ENCODE peak calls at places on chromosomes 4 and X, in eight cellular contexts. One of them, this sample, is unnamed.

GRCh38 chr4:124717101-124717500 is 4.6 kb upstream of the ANKRD50 start:
- DNase-seq in bronchial epithelial cell: no peak
- DNase-seq in BJ: no peak
- DNase-seq in A549: no peak
- DNase-seq in dorsolateral prefrontal cortex: no peak
- DNase-seq in tibial nerve: no peak
- DNase-seq in AG10803: no peak
- DNase-seq in cardiac fibroblast: no peak
- DNase-seq in this sample: no peak

GRCh38 chr4:145639281-145639680 is 20.1 kb downstream of the MMAA start:
- DNase-seq in dorsolateral prefrontal cortex: no peak
- DNase-seq in bronchial epithelial cell: no peak
- DNase-seq in A549: no peak
- DNase-seq in BJ: no peak
- DNase-seq in tibial nerve: no peak
- DNase-seq in cardiac fibroblast: no peak
- DNase-seq in AG10803: no peak
- DNase-seq in this sample: no peak

GRCh38 chr4:163109967-163110366 is 56.7 kb downstream of the NAF1 start:
- DNase-seq in bronchial epithelial cell: no peak
- DNase-seq in cardiac fibroblast: no peak
- DNase-seq in A549: no peak
- DNase-seq in BJ: no peak
- DNase-seq in dorsolateral prefrontal cortex: no peak
- DNase-seq in AG10803: no peak
- DNase-seq in tibial nerve: no peak
- DNase-seq in this sample: no peak

GRCh38 chr4:67292649-67293048 is 252.7 kb downstream of the CENPC start:
- DNase-seq in dorsolateral prefrontal cortex: no peak
- DNase-seq in cardiac fibroblast: peak
- DNase-seq in bronchial epithelial cell: no peak
- DNase-seq in tibial nerve: no peak
- DNase-seq in A549: no peak
- DNase-seq in BJ: no peak
- DNase-seq in AG10803: no peak
- DNase-seq in this sample: no peak

GRCh38 chr4:137198791-137199190 is 333.5 kb downstream of the PCDH18 start:
- DNase-seq in tibial nerve: no peak
- DNase-seq in BJ: no peak
- DNase-seq in AG10803: no peak
- DNase-seq in bronchial epithelial cell: no peak
- DNase-seq in cardiac fibroblast: no peak
- DNase-seq in dorsolateral prefrontal cortex: no peak
- DNase-seq in A549: no peak
- DNase-seq in this sample: no peak

GRCh38 chr4:142549248-142549647 is 296.9 kb downstream of the INPP4B start:
- DNase-seq in tibial nerve: no peak
- DNase-seq in cardiac fibroblast: no peak
- DNase-seq in A549: peak
- DNase-seq in AG10803: no peak
- DNase-seq in bronchial epithelial cell: peak
- DNase-seq in BJ: no peak
- DNase-seq in dorsolateral prefrontal cortex: no peak
- DNase-seq in this sample: no peak

GRCh38 chr4:19987746-19988145 is 264.0 kb upstream of the SLIT2 start:
- DNase-seq in dorsolateral prefrontal cortex: no peak
- DNase-seq in AG10803: peak
- DNase-seq in A549: no peak
- DNase-seq in cardiac fibroblast: peak
- DNase-seq in BJ: peak
- DNase-seq in bronchial epithelial cell: peak
- DNase-seq in tibial nerve: no peak
- DNase-seq in this sample: peak

GRCh38 chr4:13511101-13511500 is 27.0 kb upstream of the RAB28 start:
- DNase-seq in cardiac fibroblast: no peak
- DNase-seq in AG10803: no peak
- DNase-seq in dorsolateral prefrontal cortex: no peak
- DNase-seq in BJ: no peak
- DNase-seq in A549: no peak
- DNase-seq in tibial nerve: no peak
- DNase-seq in bronchial epithelial cell: peak
- DNase-seq in this sample: no peak

GRCh38 chr4:184473515-184474260 is 662 bp downstream of the IRF2 start:
- DNase-seq in cardiac fibroblast: peak
- DNase-seq in AG10803: peak
- DNase-seq in BJ: no peak
- DNase-seq in tibial nerve: no peak
- DNase-seq in A549: peak
- DNase-seq in dorsolateral prefrontal cortex: no peak
- DNase-seq in bronchial epithelial cell: no peak
- DNase-seq in this sample: no peak

GRCh38 chrX:119228506-119229290 is 7.4 kb upstream of the PGRMC1 start:
- DNase-seq in tibial nerve: no peak
- DNase-seq in dorsolateral prefrontal cortex: no peak
- DNase-seq in BJ: peak
- DNase-seq in bronchial epithelial cell: peak
- DNase-seq in AG10803: peak
- DNase-seq in cardiac fibroblast: peak
- DNase-seq in A549: peak
- DNase-seq in this sample: peak

GRCh38 chr4:185797596-185797995 is 14.4 kb downstream of the SORBS2 start:
- DNase-seq in cardiac fibroblast: no peak
- DNase-seq in A549: no peak
- DNase-seq in AG10803: no peak
- DNase-seq in dorsolateral prefrontal cortex: no peak
- DNase-seq in bronchial epithelial cell: no peak
- DNase-seq in BJ: no peak
- DNase-seq in tibial nerve: no peak
- DNase-seq in this sample: no peak

GRCh38 chr4:54392459-54392858 is 163.4 kb downstream of the PDGFRA start:
- DNase-seq in cardiac fibroblast: no peak
- DNase-seq in A549: no peak
- DNase-seq in tibial nerve: no peak
- DNase-seq in bronchial epithelial cell: peak
- DNase-seq in BJ: no peak
- DNase-seq in AG10803: no peak
- DNase-seq in dorsolateral prefrontal cortex: no peak
- DNase-seq in this sample: no peak

GRCh38 chr4:125313497-125313896 is 1.3 kb upstream of the FAT4 start:
- DNase-seq in dorsolateral prefrontal cortex: no peak
- DNase-seq in A549: peak
- DNase-seq in cardiac fibroblast: peak
- DNase-seq in bronchial epithelial cell: peak
- DNase-seq in AG10803: peak
- DNase-seq in BJ: peak
- DNase-seq in tibial nerve: no peak
- DNase-seq in this sample: peak

GRCh38 chr4:128600996-128601857 is 208.3 kb upstream of the JADE1 start:
- DNase-seq in A549: peak
- DNase-seq in AG10803: peak
- DNase-seq in tibial nerve: peak
- DNase-seq in BJ: peak
- DNase-seq in dorsolateral prefrontal cortex: no peak
- DNase-seq in cardiac fibroblast: peak
- DNase-seq in bronchial epithelial cell: peak
- DNase-seq in this sample: peak

GRCh38 chrX:84046403-84046984 is 141.5 kb downstream of the RPS6KA6 start:
- DNase-seq in BJ: no peak
- DNase-seq in dorsolateral prefrontal cortex: no peak
- DNase-seq in cardiac fibroblast: peak
- DNase-seq in A549: peak
- DNase-seq in tibial nerve: no peak
- DNase-seq in AG10803: peak
- DNase-seq in bronchial epithelial cell: peak
- DNase-seq in this sample: no peak

DNA sequence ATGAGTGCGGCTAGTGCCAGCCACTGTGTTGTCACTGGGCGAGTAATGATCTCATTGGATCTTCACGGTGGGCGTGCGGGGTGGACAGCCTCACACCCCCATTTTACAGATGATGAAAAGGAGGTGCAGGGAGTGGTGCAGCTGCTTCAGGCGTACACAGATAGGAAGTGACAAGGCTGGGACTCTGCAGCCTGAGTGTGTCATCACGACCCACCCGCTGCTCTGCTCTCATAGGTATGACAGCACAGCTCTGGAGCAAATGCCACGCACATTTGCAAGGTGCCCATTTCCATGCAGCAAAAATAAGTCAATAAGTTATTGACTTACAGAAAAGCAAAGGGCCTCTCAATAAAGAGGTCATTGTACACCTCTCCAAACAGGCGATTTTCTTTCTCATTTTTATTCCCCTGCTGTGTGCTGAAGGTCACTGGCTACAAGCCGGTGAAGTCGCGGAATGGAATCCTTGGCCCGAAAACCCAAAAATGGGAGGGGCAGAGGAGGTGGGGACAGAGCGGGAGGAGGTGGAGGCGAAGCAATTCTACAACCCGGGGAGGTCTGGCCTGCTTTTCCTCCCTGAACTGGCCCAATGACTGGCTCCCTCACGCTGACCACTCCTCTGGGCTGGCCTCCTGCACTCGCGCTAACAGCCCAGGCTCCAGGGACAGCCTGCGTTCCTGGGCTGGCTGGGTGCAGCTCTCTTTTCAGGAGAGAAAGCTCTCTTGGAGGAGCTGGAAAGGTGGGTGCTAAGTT is at the start of gene SOD3:
- DNase-seq in tibial nerve: peak
- DNase-seq in AG10803: peak
- DNase-seq in A549: no peak
- DNase-seq in bronchial epithelial cell: peak
- DNase-seq in dorsolateral prefrontal cortex: no peak
- DNase-seq in cardiac fibroblast: peak
- DNase-seq in BJ: peak
- DNase-seq in this sample: peak
- H3K4me3 ChIP-seq in tibial nerve: peak
- H3K4me3 ChIP-seq in AG10803: peak
- H3K4me3 ChIP-seq in A549: no peak
- H3K4me3 ChIP-seq in bronchial epithelial cell: no peak
- H3K4me3 ChIP-seq in dorsolateral prefrontal cortex: peak
- H3K4me3 ChIP-seq in cardiac fibroblast: peak
- H3K4me3 ChIP-seq in BJ: peak
- H3K4me3 ChIP-seq in this sample: peak

GRCh38 chr4:154024097-154024496 is 235.2 kb upstream of the SFRP2 start:
- DNase-seq in cardiac fibroblast: no peak
- DNase-seq in AG10803: no peak
- DNase-seq in BJ: no peak
- DNase-seq in A549: no peak
- DNase-seq in tibial nerve: no peak
- DNase-seq in dorsolateral prefrontal cortex: no peak
- DNase-seq in bronchial epithelial cell: no peak
- DNase-seq in this sample: no peak
- TF ChIP-seq CTCF in cardiac fibroblast: peak
- TF ChIP-seq CTCF in AG10803: peak
- TF ChIP-seq CTCF in BJ: no peak
- TF ChIP-seq CTCF in A549: no peak
- TF ChIP-seq CTCF in tibial nerve: no peak
- TF ChIP-seq CTCF in dorsolateral prefrontal cortex: no peak
- TF ChIP-seq CTCF in bronchial epithelial cell: no peak
- TF ChIP-seq CTCF in this sample: peak

GRCh38 chr4:122733805-122734155 is 1.3 kb downstream of the BBS12 start:
- DNase-seq in cardiac fibroblast: no peak
- DNase-seq in AG10803: no peak
- DNase-seq in bronchial epithelial cell: no peak
- DNase-seq in A549: no peak
- DNase-seq in tibial nerve: no peak
- DNase-seq in BJ: no peak
- DNase-seq in dorsolateral prefrontal cortex: no peak
- DNase-seq in this sample: no peak
- H3K4me3 ChIP-seq in cardiac fibroblast: peak
- H3K4me3 ChIP-seq in AG10803: peak
- H3K4me3 ChIP-seq in bronchial epithelial cell: no peak
- H3K4me3 ChIP-seq in A549: peak
- H3K4me3 ChIP-seq in tibial nerve: no peak
- H3K4me3 ChIP-seq in BJ: peak
- H3K4me3 ChIP-seq in dorsolateral prefrontal cortex: no peak
- H3K4me3 ChIP-seq in this sample: no peak

GRCh38 chr4:3074846-3075651 is 568 bp downstream of the HTT start:
- DNase-seq in dorsolateral prefrontal cortex: no peak
- DNase-seq in AG10803: peak
- DNase-seq in tibial nerve: no peak
- DNase-seq in A549: peak
- DNase-seq in BJ: no peak
- DNase-seq in bronchial epithelial cell: peak
- DNase-seq in cardiac fibroblast: peak
- DNase-seq in this sample: no peak

GRCh38 chr4:3074078-3074845 is at the start of the genes HTT and HTT-AS:
- DNase-seq in tibial nerve: peak
- DNase-seq in bronchial epithelial cell: peak
- DNase-seq in AG10803: peak
- DNase-seq in BJ: peak
- DNase-seq in dorsolateral prefrontal cortex: peak
- DNase-seq in cardiac fibroblast: peak
- DNase-seq in A549: peak
- DNase-seq in this sample: peak

GRCh38 chr4:3071811-3072210 is 2.5 kb downstream of the HTT-AS start:
- DNase-seq in BJ: no peak
- DNase-seq in dorsolateral prefrontal cortex: no peak
- DNase-seq in tibial nerve: no peak
- DNase-seq in bronchial epithelial cell: no peak
- DNase-seq in A549: no peak
- DNase-seq in cardiac fibroblast: no peak
- DNase-seq in AG10803: peak
- DNase-seq in this sample: no peak

GRCh38 chr4:3075652-3075981 is 1.1 kb downstream of the HTT start:
- DNase-seq in AG10803: no peak
- DNase-seq in dorsolateral prefrontal cortex: no peak
- DNase-seq in tibial nerve: no peak
- DNase-seq in bronchial epithelial cell: no peak
- DNase-seq in A549: no peak
- DNase-seq in cardiac fibroblast: no peak
- DNase-seq in BJ: no peak
- DNase-seq in this sample: no peak

DNA sequence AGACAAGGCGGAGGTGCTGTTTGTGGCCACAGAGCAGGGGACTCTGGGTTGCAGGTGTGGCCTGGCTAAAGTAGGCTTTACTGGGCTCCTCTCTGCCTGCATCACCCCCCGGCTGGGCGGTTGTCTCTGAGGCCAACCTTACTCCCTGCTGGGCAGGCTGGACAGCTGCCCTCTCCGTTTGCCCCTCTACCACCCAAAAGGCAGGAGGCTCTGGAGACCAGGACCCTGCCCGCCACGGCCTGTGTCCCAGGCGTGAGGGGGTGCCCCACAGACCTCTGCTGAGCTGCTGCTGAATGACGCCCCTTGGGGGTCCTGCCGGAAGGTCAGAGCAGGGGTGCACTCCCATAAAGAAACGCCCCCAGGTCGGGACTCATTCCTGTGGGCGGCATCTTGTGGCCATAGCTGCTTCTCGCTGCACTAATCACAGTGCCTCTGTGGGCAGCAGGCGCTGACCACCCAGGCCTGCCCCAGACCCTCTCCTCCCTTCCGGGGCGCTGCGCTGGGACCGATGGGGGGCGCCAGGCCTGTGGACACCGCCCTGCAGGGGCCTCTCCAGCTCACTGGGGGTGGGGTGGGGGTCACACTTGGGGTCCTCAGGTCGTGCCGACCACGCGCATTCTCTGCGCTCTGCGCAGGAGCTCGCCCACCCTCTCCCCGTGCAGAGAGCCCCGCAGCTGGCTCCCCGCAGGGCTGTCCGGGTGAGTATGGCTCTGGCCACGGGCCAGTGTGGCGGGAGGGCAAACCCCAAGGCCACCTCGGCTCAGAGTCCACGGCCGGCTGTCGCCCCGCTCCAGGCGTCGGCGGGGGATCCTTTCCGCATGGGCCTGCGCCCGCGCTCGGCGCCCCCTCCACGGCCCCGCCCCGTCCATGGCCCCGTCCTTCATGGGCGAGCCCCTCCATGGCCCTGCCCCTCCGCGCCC is 920 bp downstream of the HTT-AS start:
- DNase-seq in AG10803: no peak
- DNase-seq in tibial nerve: no peak
- DNase-seq in bronchial epithelial cell: no peak
- DNase-seq in cardiac fibroblast: no peak
- DNase-seq in dorsolateral prefrontal cortex: no peak
- DNase-seq in BJ: no peak
- DNase-seq in A549: no peak
- DNase-seq in this sample: no peak
- TF ChIP-seq CTCF in AG10803: no peak
- TF ChIP-seq CTCF in tibial nerve: no peak
- TF ChIP-seq CTCF in bronchial epithelial cell: peak
- TF ChIP-seq CTCF in cardiac fibroblast: peak
- TF ChIP-seq CTCF in dorsolateral prefrontal cortex: no peak
- TF ChIP-seq CTCF in BJ: peak
- TF ChIP-seq CTCF in A549: no peak
- TF ChIP-seq CTCF in this sample: no peak